ENCODE peak calls at places on chromosomes 6 and 20, in nine cellular contexts. M is right atrium auricular region, V is ovary, W is PC-9, U is neuronal stem cell, G is right lobe of liver, A is heart left ventricle, Q is fibroblast of lung, H is right cardiac atrium. Y is an unnamed sample.

GRCh38 chr20:10297684-10298240 is 79.1 kb downstream of the SNAP25 start:
- DNase-seq in G (no peak), V (no peak), H (no peak), Q (peak; percentile 59), U (no peak), W (no peak), M (no peak), A (no peak), Y (no peak)

GRCh38 chr6:84847349-84848160 is 83.2 kb upstream of the TBX18 start:
- DNase-seq in W (no peak), G (no peak), H (no peak), Q (peak; percentile 25), A (no peak), M (no peak), V (no peak), U (no peak), Y (no peak)

GRCh38 chr20:40502431-40502992 is 186.5 kb downstream of the MAFB start:
- DNase-seq in W (no peak), G (peak; percentile 23), U (peak; percentile 82), A (no peak), H (no peak), M (no peak), V (no peak), Q (no peak), Y (no peak)

GRCh38 chr20:44618318-44618731 is 33.2 kb downstream of the ADA start:
- DNase-seq in V (peak; percentile 45), G (no peak), A (no peak), Q (no peak), M (no peak), H (peak; percentile 81), W (no peak), U (no peak), Y (peak; percentile 20)

GRCh38 chr6:47138046-47138445 is 95.9 kb upstream of the ADGRF1 start:
- DNase-seq in Q (no peak), V (no peak), A (no peak), H (no peak), W (no peak), M (no peak), U (no peak), G (no peak), Y (no peak)

GRCh38 chr20:910840-911770 is 5.0 kb downstream of the ANGPT4 start:
- DNase-seq in M (peak; percentile 82), H (peak; percentile 80), W (no peak), G (no peak), V (peak; percentile 72), Q (no peak), A (no peak), U (no peak), Y (no peak)

GRCh38 chr6:167501831-167502385 is 177.0 kb downstream of the TTLL2 start:
- DNase-seq in W (no peak), U (no peak), M (no peak), A (no peak), Q (no peak), G (peak; percentile 82), V (no peak), H (no peak), Y (no peak)

GRCh38 chr6:25127433-25127832 is 151.7 kb upstream of the CARMIL1 start:
- DNase-seq in V (no peak), G (no peak), M (no peak), Q (no peak), H (no peak), A (no peak), W (no peak), U (no peak), Y (no peak)

GRCh38 chr6:112232845-112233256 is 21.5 kb downstream of the LAMA4 start:
- DNase-seq in U (no peak), V (no peak), A (peak; percentile 60), G (peak; percentile 52), W (no peak), Q (peak; percentile 91), M (no peak), H (no peak), Y (no peak)

GRCh38 chr6:128491041-128491642 is 29.3 kb downstream of the PTPRK start:
- DNase-seq in Q (no peak), M (no peak), H (no peak), W (no peak), A (no peak), G (no peak), V (no peak), U (peak; percentile 55), Y (no peak)

GRCh38 chr6:128494440-128494839 is 26.0 kb downstream of the PTPRK start:
- DNase-seq in M (no peak), A (no peak), U (peak; percentile 36), G (no peak), H (no peak), W (no peak), Q (no peak), V (no peak), Y (no peak)

GRCh38 chr6:128493877-128494276 is 26.5 kb downstream of the PTPRK start:
- DNase-seq in H (no peak), U (no peak), W (no peak), V (no peak), G (no peak), Q (no peak), A (no peak), M (no peak), Y (no peak)

GRCh38 chr6:128492386-128492785 is 28.0 kb downstream of the PTPRK start:
- DNase-seq in M (no peak), H (no peak), V (no peak), W (no peak), A (no peak), Q (peak; percentile 83), U (no peak), G (no peak), Y (no peak)

DNA sequence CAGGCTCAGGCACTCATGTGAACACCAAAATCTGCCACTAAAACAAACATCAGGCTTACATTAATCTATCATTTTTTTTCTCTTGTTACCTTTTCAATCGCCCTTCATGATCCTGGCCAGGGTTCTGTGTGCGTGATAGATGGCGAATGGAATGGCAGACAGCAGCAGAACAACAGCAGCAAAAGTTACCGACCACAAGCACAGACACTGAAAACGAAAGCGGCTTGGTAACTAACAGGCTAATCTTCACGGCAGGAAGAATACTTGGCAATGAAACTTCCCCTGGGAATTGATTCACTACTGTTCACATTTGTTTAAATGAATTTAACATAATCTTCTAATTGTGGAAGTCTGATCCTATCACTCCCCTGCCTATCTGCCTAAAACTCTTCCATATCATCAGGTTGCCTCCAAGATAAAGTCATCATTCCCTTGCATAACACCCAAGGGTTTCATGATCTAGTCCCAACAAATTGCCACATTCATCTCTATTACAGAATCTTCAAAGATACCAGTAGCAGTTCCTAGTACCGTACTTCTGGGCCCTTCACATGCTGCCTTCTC is 28.7 kb downstream of the PTPRK start:
- DNase-seq in G (no peak), V (no peak), W (no peak), U (no peak), M (no peak), Q (peak; percentile 79), H (no peak), A (no peak), Y (no peak)
- H3K27ac ChIP-seq in G (peak overlapping the region; percentile 86), V (no peak overlapping the region), W (no peak overlapping the region), U (peak overlapping the region; percentile 7), M (peak overlapping the region; percentile 75), Q (peak overlapping the region; percentile 74), H (peak overlapping the region; percentile 93), A (peak overlapping the region; percentile 59), Y (no peak overlapping the region)

GRCh38 chr20:50368813-50369224 is 141.4 kb upstream of the PTPN1 start:
- DNase-seq in V (no peak), Q (peak; percentile 89), M (no peak), A (no peak), H (no peak), G (no peak), U (no peak), W (no peak), Y (no peak)

GRCh38 chr20:50368386-50368785 is 141.8 kb upstream of the PTPN1 start:
- DNase-seq in M (no peak), V (no peak), A (no peak), G (no peak), Q (no peak), W (no peak), H (no peak), U (no peak), Y (no peak)

GRCh38 chr20:50367739-50368375 is 142.3 kb upstream of the PTPN1 start:
- DNase-seq in W (no peak), U (no peak), A (no peak), M (no peak), H (no peak), Q (no peak), G (no peak), V (no peak), Y (no peak)

GRCh38 chr20:50366270-50367103 is 143.7 kb upstream of the PTPN1 start:
- DNase-seq in A (peak; percentile 62), U (no peak), M (peak; percentile 76), W (peak; percentile 92), Q (peak; percentile 95), G (peak; percentile 88), V (peak; percentile 69), H (peak; percentile 79), Y (no peak)

DNA sequence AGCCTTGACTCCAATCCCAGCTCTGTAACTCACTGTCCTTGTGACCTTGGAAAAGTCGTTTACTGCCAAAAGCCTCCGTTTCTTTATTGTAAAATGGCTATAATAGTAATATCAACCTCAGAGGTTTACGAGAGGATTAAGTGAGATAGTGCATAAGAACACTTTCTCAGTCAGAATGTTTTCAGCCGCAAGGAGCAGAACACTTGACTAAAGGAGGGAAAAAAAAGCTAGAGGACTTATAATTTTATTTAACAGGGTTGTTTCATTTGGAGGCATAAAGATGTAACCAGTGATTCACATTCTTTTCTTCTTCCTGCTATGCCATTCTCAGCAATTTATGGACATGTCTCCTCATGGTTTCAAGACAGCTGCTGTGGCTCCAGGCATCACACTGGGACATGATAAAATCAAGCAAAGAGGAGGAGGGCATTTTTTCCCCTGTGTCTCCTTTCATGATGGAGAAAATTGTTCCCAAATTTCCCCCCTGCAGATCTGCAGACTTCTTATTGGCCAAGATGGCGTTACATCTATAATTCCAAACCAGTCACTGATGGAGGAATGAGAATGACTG is 143.0 kb upstream of the PTPN1 start:
- DNase-seq in Q (no peak), G (no peak), H (no peak), U (no peak), M (no peak), W (no peak), V (no peak), A (no peak), Y (no peak)
- H3K4me1 ChIP-seq in Q (no peaks in the 10 kb centered on the region), G (no peaks in the 10 kb centered on the region), H (no peaks in the 10 kb centered on the region), U (no peaks in the 10 kb centered on the region), M (peaks cover 5% of the 10 kb centered on the region), W (peaks cover 34% of the 10 kb centered on the region), V (no peaks in the 10 kb centered on the region), A (peaks cover 10% of the 10 kb centered on the region), Y (no peaks in the 10 kb centered on the region)

GRCh38 chr20:3166913-3167342 is 6.4 kb downstream of the LZTS3 start:
- DNase-seq in M (no peak), Q (no peak), V (peak; percentile 39), G (no peak), A (no peak), H (no peak), W (no peak), U (no peak), Y (no peak)
- H3K27me3 ChIP-seq in M (no peaks in the 10 kb centered on the region), Q (peaks cover 7% of the 10 kb centered on the region), V (no peaks in the 10 kb centered on the region), G (no peaks in the 10 kb centered on the region), A (no peaks in the 10 kb centered on the region), H (no peaks in the 10 kb centered on the region), W (no peaks in the 10 kb centered on the region), U (no peaks in the 10 kb centered on the region), Y (peaks cover 3% of the 10 kb centered on the region)

DNA sequence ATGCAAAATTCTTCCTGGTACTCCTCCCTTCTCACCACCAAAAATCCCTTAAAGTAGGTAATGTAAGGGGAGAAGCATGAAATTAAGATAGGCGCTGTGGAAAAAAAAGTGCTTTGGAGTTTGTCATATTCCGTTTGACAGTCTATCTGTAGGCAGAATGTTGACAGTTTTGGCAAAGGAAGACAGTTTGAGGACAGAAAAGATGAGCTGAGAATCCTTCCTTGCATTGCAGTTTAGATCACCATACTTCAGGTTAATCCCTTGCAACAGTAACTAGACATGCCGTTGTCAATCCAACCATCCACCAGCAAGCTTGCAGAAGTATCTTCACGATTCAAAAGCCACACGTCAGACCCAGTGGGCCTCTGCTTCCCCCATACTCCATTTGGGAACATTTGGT is 328.4 kb upstream of the JARID2 start:
- DNase-seq in W (no peak), M (no peak), U (no peak), A (no peak), H (no peak), V (no peak), G (no peak), Q (no peak), Y (no peak)
- H3K27ac ChIP-seq in W (no peak overlapping the region), M (no peak overlapping the region), U (no peak overlapping the region), A (no peak overlapping the region), H (no peak overlapping the region), V (no peak overlapping the region), G (no peak overlapping the region), Q (no peak overlapping the region), Y (no peak overlapping the region)